ENCODE peak calls at places on chromosomes 4 and X, in four cellular contexts. O is testis, L is RWPE1, H is astrocyte. W is an unnamed sample.

GRCh38 chr4:77446611-77447010 is 159.0 kb upstream of the CXCL13 start:
- DNase-seq in L (no peak), O (no peak), H (no peak), W (no peak)

GRCh38 chr4:1667273-1667672 is 16.8 kb downstream of the FAM53A start:
- DNase-seq in H (no peak), L (no peak), O (no peak), W (no peak)

GRCh38 chr4:149766135-149766534 is 49.5 kb downstream of the IQCM start:
- DNase-seq in H (no peak), L (no peak), O (no peak), W (no peak)

GRCh38 chrX:23926015-23926414 is 18.2 kb downstream of the CXorf58 start:
- DNase-seq in O (no peak), L (no peak), H (no peak), W (no peak)

GRCh38 chrX:120512627-120513026 is 43.5 kb upstream of the LAMP2 start:
- DNase-seq in L (no peak), O (no peak), H (no peak), W (no peak)

GRCh38 chr4:122960298-122960985 is 38.0 kb upstream of the NUDT6 start:
- DNase-seq in O (no peak), H (no peak), L (no peak), W (no peak)

GRCh38 chrX:3066555-3066954 is 25.3 kb downstream of the ARSF start:
- DNase-seq in O (peak), L (no peak), H (peak), W (no peak)

GRCh38 chr4:68599150-68599549 is 23.0 kb upstream of the UGT2B17 start:
- DNase-seq in O (no peak), H (no peak), L (no peak), W (no peak)

GRCh38 chr4:158823461-158823873 is 54.6 kb downstream of the FNIP2 start:
- DNase-seq in O (no peak), L (no peak), H (peak), W (no peak)

GRCh38 chr4:168831919-168832745 is 177.9 kb downstream of the CBR4 start:
- DNase-seq in O (peak), H (peak), L (peak), W (peak)

GRCh38 chrX:142204522-142205433 is at the start of gene MAGEC2:
- DNase-seq in H (no peak), L (no peak), O (peak), W (no peak)

GRCh38 chr4:74055096-74055495 is 16.6 kb upstream of the CXCL3 start:
- DNase-seq in L (no peak), O (no peak), H (no peak), W (no peak)

DNA sequence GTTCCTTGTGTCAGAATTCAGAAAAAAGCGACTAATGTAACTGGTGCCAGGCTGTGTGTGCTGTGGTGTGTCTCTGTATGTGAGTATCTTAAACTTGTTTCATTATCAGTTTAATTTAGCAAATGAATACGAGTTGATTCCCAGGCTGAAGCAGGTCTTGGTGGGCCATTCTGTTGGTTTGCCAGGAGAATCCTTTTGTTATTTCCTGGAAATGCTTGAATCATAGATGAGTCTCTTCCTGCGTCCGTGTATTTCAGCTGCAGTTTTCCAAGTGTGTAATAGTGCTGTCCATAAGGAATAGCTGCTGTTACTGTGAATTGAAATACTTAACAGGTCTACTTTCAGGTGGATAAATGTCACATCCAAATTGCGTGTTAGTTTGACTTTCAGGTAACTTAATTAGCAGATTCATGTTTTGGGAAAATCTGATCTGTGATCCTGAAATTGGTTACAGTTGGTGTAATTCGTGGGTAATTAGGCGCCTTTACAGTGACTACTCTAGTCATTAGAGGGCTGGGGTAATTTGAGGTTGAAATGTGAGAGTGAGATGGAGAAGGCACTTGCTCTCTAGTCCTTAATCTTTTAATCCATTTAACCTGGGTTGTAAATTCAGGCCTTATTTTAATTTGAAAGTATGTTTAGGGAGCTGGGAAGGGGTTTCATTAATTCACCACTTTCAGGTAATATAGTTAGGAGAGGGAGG is 23.8 kb downstream of the TMEM131L start:
- DNase-seq in O (no peak), H (no peak), L (no peak), W (no peak)
- H3K27ac ChIP-seq in O (no peak), H (no peak), L (no peak), W (no peak)

GRCh38 chr4:15231265-15232091 is 196.4 kb upstream of the C1QTNF7 start:
- DNase-seq in L (peak), H (peak), O (peak), W (no peak)

DNA sequence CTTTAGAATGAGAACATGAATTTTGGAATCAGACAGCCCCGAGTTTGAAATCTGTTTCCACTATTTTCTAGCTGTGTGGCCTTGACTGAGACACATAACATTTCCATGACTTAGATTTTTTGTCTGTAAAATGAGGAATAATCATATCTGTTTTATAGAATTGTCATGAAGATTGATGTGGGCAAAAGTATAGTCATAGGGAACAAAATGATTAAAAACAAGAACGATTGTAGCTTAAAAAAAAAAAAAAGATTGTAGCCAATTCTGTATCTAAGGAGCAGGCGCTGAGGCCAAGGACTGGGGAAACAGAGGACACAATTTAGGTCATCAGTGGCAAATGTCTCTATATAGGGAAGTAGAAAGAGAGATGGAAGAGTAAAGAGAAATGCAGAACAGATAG is 201.6 kb upstream of the C1QTNF7 start:
- DNase-seq in O (no peak), L (no peak), H (no peak), W (no peak)
- H3K27ac ChIP-seq in O (no peak), L (no peak), H (no peak), W (no peak)

DNA sequence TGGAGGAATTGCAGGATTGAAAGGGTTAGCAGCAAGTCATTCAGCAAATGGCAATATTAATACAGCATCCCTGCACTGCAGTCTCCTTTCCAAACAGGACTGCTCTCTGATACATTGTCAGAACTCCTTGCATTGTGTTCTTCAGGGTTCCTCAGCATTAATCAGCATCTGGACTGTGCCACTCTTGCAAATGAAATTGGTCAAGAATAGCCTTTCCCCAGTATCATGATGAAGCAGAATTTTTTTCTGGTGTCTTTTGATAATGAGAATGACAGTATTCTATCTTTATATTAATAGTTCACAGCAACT is 272.6 kb upstream of the HAND2 start:
- DNase-seq in O (no peak), H (no peak), L (no peak), W (peak)
- H3K27ac ChIP-seq in O (no peak), H (no peak), L (no peak), W (no peak)

GRCh38 chr4:113043591-113043990 is 5.9 kb upstream of the ANK2 start:
- DNase-seq in H (no peak), L (no peak), O (no peak), W (no peak)
- H3K27ac ChIP-seq in H (no peak), L (no peak), O (no peak), W (no peak)

GRCh38 chrX:17633546-17633945 is 103.7 kb upstream of the SCML1 start:
- DNase-seq in H (no peak), O (no peak), L (no peak), W (peak)

GRCh38 chrX:17634542-17635207 is 102.6 kb upstream of the SCML1 start:
- DNase-seq in L (no peak), O (no peak), H (no peak), W (no peak)

GRCh38 chrX:17637235-17637634 is 100.1 kb upstream of the SCML1 start:
- DNase-seq in L (no peak), H (no peak), O (no peak), W (no peak)

GRCh38 chrX:17632942-17633341 is 104.4 kb upstream of the SCML1 start:
- DNase-seq in L (peak), H (no peak), O (no peak), W (no peak)

DNA sequence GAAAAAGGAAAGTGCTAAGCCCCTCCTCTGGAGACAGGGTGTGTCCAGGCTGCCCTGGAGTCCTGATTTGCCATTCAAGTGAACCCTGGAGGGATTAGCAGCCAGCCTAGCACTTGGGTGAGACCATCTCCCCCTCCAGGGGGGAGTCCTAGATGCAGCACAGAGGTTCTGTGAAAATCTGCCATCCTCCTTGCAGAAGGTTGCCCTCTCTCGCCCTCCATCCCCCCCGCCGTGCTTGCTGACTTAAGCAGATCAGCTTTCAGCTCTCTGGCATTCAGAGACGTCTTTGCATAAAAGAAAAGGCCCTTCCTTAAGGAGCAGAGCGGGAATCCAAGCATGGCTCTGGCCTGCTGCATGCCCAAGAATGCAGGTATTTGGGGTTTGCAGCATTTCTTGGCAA is 102.1 kb upstream of the SCML1 start:
- DNase-seq in O (no peak), L (no peak), H (peak), W (no peak)
- H3K27ac ChIP-seq in O (no peak), L (no peak), H (no peak), W (no peak)